ENCODE peak calls at places on chromosome 4, in six cellular contexts. A is fibroblast of lung, F is transverse colon, S is SK-N-SH, N is sigmoid colon, R is lung. K is an unnamed sample.

GRCh38 chr4:169010125-169011023 is at the start of gene CBR4:
- DNase-seq in F (peak), N (peak), S (peak), A (peak), R (peak), K (peak)

GRCh38 chr4:141853091-141853734 is 216.8 kb downstream of the IL15 start:
- DNase-seq in A (no peak), N (no peak), S (no peak), R (no peak), F (peak), K (no peak)

GRCh38 chr4:2850966-2851782 is 7.5 kb downstream of the ADD1 start:
- DNase-seq in N (no peak), R (no peak), A (peak), F (no peak), S (no peak), K (peak)

GRCh38 chr4:37742149-37742548 is 56.0 kb upstream of the RELL1 start:
- DNase-seq in A (no peak), N (no peak), R (no peak), S (no peak), F (no peak), K (no peak)

GRCh38 chr4:147981305-147981704 is 249.4 kb downstream of the ARHGAP10 start:
- DNase-seq in A (peak), N (no peak), R (no peak), S (no peak), F (no peak), K (no peak)

GRCh38 chr4:57926311-57926710 is 816.1 kb upstream of the IGFBP7 start:
- DNase-seq in R (no peak), N (no peak), F (no peak), S (no peak), A (no peak), K (no peak)

GRCh38 chr4:7987148-7987989 is 47.7 kb upstream of the AFAP1 start:
- DNase-seq in A (peak), R (peak), F (peak), S (peak), N (peak), K (peak)

GRCh38 chr4:3371038-3371437 is 70.7 kb upstream of the HGFAC start:
- DNase-seq in F (no peak), A (no peak), R (no peak), S (peak), N (peak), K (peak)

GRCh38 chr4:95142877-95143412 is 385.2 kb downstream of the BMPR1B start:
- DNase-seq in F (no peak), A (no peak), R (no peak), S (no peak), N (no peak), K (no peak)

GRCh38 chr4:159142254-159142653 is 39.4 kb downstream of the RAPGEF2 start:
- DNase-seq in F (no peak), R (no peak), S (no peak), N (no peak), A (peak), K (peak)

GRCh38 chr4:55819634-55820033 is at the start of gene EXOC1L:
- DNase-seq in S (peak), F (no peak), N (no peak), A (peak), R (no peak), K (peak)

GRCh38 chr4:76377922-76378321 is 43.0 kb downstream of the CCDC158 start:
- DNase-seq in R (peak), N (no peak), S (peak), F (peak), A (peak), K (peak)

GRCh38 chr4:108512615-108513505 is 107.5 kb upstream of the RPL34 start:
- DNase-seq in A (peak), N (no peak), R (no peak), F (no peak), S (peak), K (peak)

GRCh38 chr4:1570291-1571164 is 113.6 kb downstream of the FAM53A start:
- DNase-seq in S (no peak), F (no peak), N (peak), A (no peak), R (no peak), K (no peak)

GRCh38 chr4:142238589-142238988 is 602.2 kb downstream of the IL15 start:
- DNase-seq in S (no peak), F (no peak), A (peak), R (no peak), N (no peak), K (no peak)

GRCh38 chr4:107094976-107095375 is 58.9 kb upstream of the DKK2 start:
- DNase-seq in N (no peak), S (no peak), F (no peak), A (no peak), R (no peak), K (peak)

GRCh38 chr4:152935138-152935537 is 985 bp upstream of the FHDC1 start:
- DNase-seq in R (no peak), N (no peak), A (no peak), F (peak), S (no peak), K (no peak)

GRCh38 chr4:151169223-151169622 is 69.8 kb downstream of the RPS3A start:
- DNase-seq in A (peak), R (peak), F (peak), N (peak), S (peak), K (peak)

GRCh38 chr4:168881754-168882153 is 128.3 kb downstream of the CBR4 start:
- DNase-seq in F (no peak), N (no peak), R (no peak), S (no peak), A (no peak), K (no peak)

GRCh38 chr4:93646225-93646930 is 182.2 kb upstream of the ATOH1 start:
- DNase-seq in A (peak), R (no peak), S (no peak), N (no peak), F (no peak), K (no peak)

GRCh38 chr4:111797455-111798163 is 347.6 kb upstream of the FAM241A start:
- DNase-seq in S (no peak), R (no peak), A (no peak), N (no peak), F (no peak), K (no peak)

GRCh38 chr4:110510955-110511544 is 35.1 kb downstream of the ENPEP start:
- DNase-seq in F (no peak), A (peak), R (no peak), S (peak), N (no peak), K (peak)

GRCh38 chr4:89254847-89255246 is 52.8 kb downstream of the GPRIN3 start:
- DNase-seq in R (no peak), S (peak), F (peak), A (peak), N (no peak), K (peak)

GRCh38 chr4:142959156-142959555 is 113.1 kb upstream of the INPP4B start:
- DNase-seq in S (no peak), F (no peak), N (no peak), R (no peak), A (peak), K (no peak)

GRCh38 chr4:37759833-37760232 is 66.7 kb upstream of the PGM2 start:
- DNase-seq in N (no peak), F (no peak), S (no peak), A (no peak), R (no peak), K (no peak)

GRCh38 chr4:100762738-100763137 is 244.9 kb upstream of the EMCN start:
- DNase-seq in S (no peak), R (no peak), N (no peak), A (no peak), F (no peak), K (no peak)

DNA sequence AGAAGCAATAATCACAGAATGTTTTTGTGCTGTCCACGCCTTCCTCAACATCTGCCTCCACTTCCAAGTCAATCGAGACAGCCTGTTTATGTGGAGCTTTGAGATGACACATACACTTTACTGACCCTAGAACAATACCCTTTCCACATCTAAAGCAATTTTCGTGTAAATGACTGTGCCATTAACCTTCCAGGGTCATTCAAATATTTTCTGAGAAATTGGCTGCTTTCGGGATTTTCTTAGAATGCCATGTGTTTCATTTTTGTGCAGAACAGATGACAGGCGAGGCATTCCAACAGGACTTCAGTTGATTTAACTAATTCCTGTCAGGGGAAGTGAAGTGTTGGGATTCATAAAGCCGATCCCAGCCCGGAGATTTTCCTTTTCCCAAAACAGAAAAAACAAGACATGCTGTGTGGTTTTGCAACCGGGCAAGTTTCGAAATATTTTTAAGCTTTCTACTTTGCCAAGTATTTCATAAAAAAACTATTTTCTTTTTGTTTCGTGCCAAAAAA is 73.9 kb downstream of the SORBS2 start:
- DNase-seq in F (no peak), R (no peak), N (peak), S (no peak), A (peak), K (no peak)
- H3K27ac ChIP-seq in F (peak), R (peak), N (peak), S (peak), A (no peak), K (peak)

GRCh38 chr4:180437601-180438000 is 1805.6 kb upstream of the TENM3 start:
- DNase-seq in N (no peak), F (no peak), S (no peak), R (no peak), A (no peak), K (no peak)
- H3K4me3 ChIP-seq in N (no peak), F (no peak), S (peak), R (no peak), A (no peak), K (no peak)

GRCh38 chr4:182874946-182875345 is 42.2 kb downstream of the DCTD start:
- DNase-seq in A (no peak), N (peak), F (no peak), R (no peak), S (no peak), K (no peak)
- H3K27ac ChIP-seq in A (no peak), N (no peak), F (no peak), R (no peak), S (no peak), K (no peak)

DNA sequence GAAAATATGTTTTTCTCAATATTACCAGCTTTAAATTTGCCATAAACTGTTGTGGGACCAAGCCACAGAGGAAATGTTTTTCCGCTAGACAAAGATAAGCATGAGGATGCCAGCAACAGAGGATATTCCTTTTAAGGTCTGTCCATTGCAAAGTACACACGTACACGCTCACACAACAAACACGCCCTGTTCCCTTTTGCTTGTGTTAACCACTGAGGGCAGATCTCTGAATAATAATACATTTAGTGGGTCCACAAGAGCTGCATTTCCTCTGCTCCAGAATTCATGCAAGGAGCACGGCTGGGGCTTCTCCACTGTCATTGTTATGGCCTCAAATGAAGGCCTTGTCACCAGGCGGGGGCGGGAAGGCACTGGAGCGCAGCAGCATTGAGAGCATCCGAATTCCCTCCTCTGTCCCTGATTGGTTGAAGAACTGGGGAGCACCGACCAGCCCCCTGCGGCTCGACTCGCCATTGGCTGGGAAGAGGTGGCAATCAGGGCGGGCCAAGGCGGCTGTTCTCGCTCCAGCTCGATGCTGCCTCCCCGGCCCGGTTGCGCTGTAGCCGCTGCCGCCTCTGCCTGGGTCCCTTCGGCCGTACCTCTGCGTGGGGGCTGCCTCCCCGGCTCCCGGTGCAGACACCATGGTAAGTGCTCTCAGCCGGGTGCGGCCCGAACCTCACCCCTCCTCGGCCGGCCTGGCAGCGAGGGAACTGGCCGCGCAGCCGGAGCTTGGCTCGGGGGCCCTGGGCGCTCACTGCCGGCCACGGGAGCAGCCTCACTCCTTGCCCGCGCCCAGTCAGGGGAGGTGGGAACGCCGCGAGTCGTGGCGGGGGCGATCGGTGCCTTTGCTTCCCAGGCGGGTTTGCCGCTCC is at the start of gene GUCY1B1:
- DNase-seq in R (peak), S (peak), N (peak), A (peak), F (peak), K (peak)
- H3K4me3 ChIP-seq in R (peak), S (peak), N (peak), A (peak), F (peak), K (peak)

DNA sequence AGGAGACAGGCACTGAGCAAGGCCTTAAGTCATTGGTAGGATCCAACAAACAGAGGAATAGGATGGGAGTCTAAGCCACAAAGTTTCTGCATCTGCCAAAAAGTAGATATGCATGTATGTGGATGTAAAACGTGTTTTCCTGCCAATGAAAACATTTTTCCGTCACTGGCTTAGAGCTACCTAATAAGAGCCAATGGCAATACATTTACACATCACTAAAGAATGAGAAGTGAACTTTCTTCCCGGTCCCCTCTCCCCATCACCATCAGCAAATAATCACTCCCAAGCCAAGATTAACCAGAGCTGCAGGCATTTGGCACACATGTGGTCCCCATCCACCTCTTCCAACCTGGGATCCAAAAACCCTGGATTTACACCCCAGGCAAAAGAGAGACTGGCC is 131.6 kb downstream of the CHIC2 start:
- DNase-seq in S (no peak), A (peak), F (no peak), N (no peak), R (no peak), K (no peak)
- H3K27ac ChIP-seq in S (peak), A (no peak), F (no peak), N (no peak), R (no peak), K (no peak)